ENCODE peak calls at places on chromosomes 12 and 14, in four cellular contexts. V is mesendoderm, G is H9, Q is H1. U is an unnamed sample.

GRCh38 chr12:53591301-53592206 is 34.6 kb downstream of the ATF7 start:
- DNase-seq in V (no peak), G (no peak), Q (no peak), U (no peak)

GRCh38 chr14:86796221-86797074 is 1196.5 kb downstream of the GALC start:
- DNase-seq in V (no peak), G (no peak), Q (no peak), U (no peak)

GRCh38 chr14:27528328-27528727 is 930.5 kb upstream of the NOVA1 start:
- DNase-seq in V (peak; percentile 67), G (no peak), Q (no peak), U (peak; percentile 16)

GRCh38 chr12:117472983-117473382 is 111.6 kb upstream of the NOS1 start:
- DNase-seq in V (peak; percentile 80), G (peak; percentile 88), Q (peak; percentile 84), U (peak; percentile 33)

GRCh38 chr12:22537000-22537544 is 7.3 kb downstream of the C2CD5 start:
- DNase-seq in V (no peak), G (no peak), Q (no peak), U (no peak)

GRCh38 chr12:1544991-1545700 is 49.2 kb downstream of the FBXL14 start:
- DNase-seq in V (peak; percentile 33), G (no peak), Q (no peak), U (peak; percentile 31)

GRCh38 chr12:123573870-123574269 is 10.5 kb upstream of the TMED2 start:
- DNase-seq in V (no peak), G (no peak), Q (no peak), U (no peak)

GRCh38 chr12:3022411-3022810 is 54.8 kb upstream of the TSPAN9 start:
- DNase-seq in V (no peak), G (no peak), Q (no peak), U (no peak)

GRCh38 chr14:47917344-47917954 is 242.0 kb upstream of the MDGA2 start:
- DNase-seq in V (peak; percentile 70), G (peak; percentile 29), Q (peak; percentile 56), U (peak; percentile 62)

GRCh38 chr12:26112703-26113147 is 12.1 kb downstream of the BHLHE41 start:
- DNase-seq in V (peak; percentile 91), G (no peak), Q (no peak), U (peak; percentile 67)

GRCh38 chr14:92687681-92688433 is 60.6 kb downstream of the LGMN start:
- DNase-seq in V (peak; percentile 44), G (peak; percentile 53), Q (peak; percentile 63), U (no peak)

GRCh38 chr14:69183735-69184134 is 7.6 kb upstream of the EXD2 start:
- DNase-seq in V (peak; percentile 79), G (peak; percentile 75), Q (peak; percentile 51), U (no peak)

GRCh38 chr12:24240707-24241106 is 291.2 kb upstream of the SOX5 start:
- DNase-seq in V (no peak), G (no peak), Q (no peak), U (no peak)

GRCh38 chr12:1591543-1591942 is 2.8 kb downstream of the FBXL14 start:
- DNase-seq in V (peak; percentile 52), G (no peak), Q (no peak), U (no peak)

GRCh38 chr12:12240671-12241345 is 26.0 kb downstream of the LRP6 start:
- DNase-seq in V (no peak), G (no peak), Q (no peak), U (no peak)
- H3K79me2 ChIP-seq in V (peaks cover 61% of the 10 kb centered on the region), G (peaks cover 34% of the 10 kb centered on the region), Q (peaks cover 98% of the 10 kb centered on the region), U (no peaks in the 10 kb centered on the region)

DNA sequence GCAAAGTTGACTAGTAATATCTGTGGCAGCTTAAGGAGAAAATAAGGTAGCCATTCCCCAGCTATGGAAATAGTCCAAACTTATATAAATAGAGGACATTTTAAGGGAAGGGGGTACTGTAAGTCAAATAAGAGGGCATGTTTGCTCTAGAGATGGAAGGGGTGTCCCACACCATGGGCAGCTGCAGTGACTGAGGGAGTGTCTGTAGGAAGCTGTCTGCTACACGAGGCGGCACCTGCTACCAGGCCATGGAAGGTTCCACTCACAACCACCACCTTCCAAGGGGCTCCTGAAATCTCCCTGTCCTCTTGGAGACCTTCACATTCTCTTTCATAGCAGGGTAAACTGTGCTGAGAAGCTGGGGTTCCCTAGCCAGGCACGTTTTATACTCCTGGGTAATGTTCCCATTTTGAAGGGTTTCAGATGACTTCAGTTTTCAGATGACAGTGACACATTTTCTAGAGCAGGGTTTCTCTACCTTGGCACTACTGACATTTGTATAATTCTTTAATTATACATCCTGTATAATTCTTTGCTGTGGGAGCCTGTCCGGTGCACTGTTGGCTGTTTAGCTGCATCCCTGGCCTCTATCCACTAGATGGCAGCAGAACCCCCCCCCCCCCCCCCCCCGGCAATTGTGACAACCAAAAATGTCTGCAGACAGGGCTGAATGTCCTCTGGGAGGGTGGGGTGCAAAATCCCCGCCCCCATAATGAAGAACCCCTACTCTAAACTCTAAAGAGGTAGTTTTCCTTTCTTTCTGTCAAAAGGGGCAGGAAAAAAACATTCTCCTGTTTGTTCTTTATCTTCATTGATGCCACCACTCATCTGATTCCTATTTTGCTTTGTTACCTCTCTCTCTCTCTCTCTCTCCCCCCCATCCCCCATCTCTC is 11.6 kb upstream of the SMCO2 start:
- DNase-seq in V (no peak), G (no peak), Q (no peak), U (no peak)
- H4K8ac ChIP-seq in V (no peak overlapping the region), G (no peak overlapping the region), Q (no peak overlapping the region), U (no peak overlapping the region)

DNA sequence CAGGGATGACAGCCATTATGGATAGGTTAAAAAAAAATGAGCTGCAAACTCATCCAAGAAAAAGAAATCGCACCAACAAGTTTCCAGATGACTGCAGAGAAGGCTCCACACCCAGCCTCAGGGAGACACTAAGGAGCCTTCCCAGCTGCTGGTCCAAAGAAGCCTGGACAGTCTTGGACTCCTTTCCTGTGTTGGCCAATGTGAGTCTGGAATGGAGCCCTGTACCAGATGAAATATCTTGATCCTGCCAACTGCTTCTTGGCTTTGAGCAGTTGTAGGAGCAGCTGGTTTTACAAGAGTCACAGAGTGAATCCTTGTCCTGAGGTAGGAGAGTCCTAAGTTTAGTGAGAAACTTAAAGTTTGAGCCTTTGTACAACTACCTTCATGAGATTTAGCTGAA is 44.4 kb downstream of the SLC38A1 start:
- DNase-seq in V (no peak), G (no peak), Q (no peak), U (no peak)
- H3K79me2 ChIP-seq in V (peaks cover 36% of the 10 kb centered on the region), G (no peaks in the 10 kb centered on the region), Q (peaks cover 96% of the 10 kb centered on the region), U (peaks cover 7% of the 10 kb centered on the region)

GRCh38 chr14:77025744-77026165 is 2.8 kb downstream of the IRF2BPL start:
- DNase-seq in V (no peak), G (no peak), Q (no peak), U (peak; percentile 42)
- H4K8ac ChIP-seq in V (no peak overlapping the region), G (no peak overlapping the region), Q (peak overlapping the region; percentile 91), U (peak overlapping the region; percentile 80)

GRCh38 chr12:29695026-29695425 is 88.7 kb downstream of the TMTC1 start:
- DNase-seq in V (peak; percentile 88), G (no peak), Q (no peak), U (no peak)
- H3K79me2 ChIP-seq in V (no peaks in the 10 kb centered on the region), G (no peaks in the 10 kb centered on the region), Q (no peaks in the 10 kb centered on the region), U (no peaks in the 10 kb centered on the region)

GRCh38 chr12:6961695-6962284 is 8.7 kb downstream of the PHB2 start:
- DNase-seq in V (peak; percentile 97), G (peak; percentile 92), Q (peak; percentile 79), U (peak; percentile 69)

GRCh38 chr12:6963016-6963731 is 7.3 kb downstream of the PHB2 start:
- DNase-seq in V (peak; percentile 86), G (peak; percentile 96), Q (peak; percentile 91), U (peak; percentile 87)

GRCh38 chr12:6963741-6964446 is 6.6 kb downstream of the PHB2 start:
- DNase-seq in V (no peak), G (peak; percentile 49), Q (no peak), U (no peak)

GRCh38 chr12:6961278-6961694 is 9.2 kb downstream of the PHB2 start:
- DNase-seq in V (no peak), G (no peak), Q (no peak), U (peak; percentile 69)

DNA sequence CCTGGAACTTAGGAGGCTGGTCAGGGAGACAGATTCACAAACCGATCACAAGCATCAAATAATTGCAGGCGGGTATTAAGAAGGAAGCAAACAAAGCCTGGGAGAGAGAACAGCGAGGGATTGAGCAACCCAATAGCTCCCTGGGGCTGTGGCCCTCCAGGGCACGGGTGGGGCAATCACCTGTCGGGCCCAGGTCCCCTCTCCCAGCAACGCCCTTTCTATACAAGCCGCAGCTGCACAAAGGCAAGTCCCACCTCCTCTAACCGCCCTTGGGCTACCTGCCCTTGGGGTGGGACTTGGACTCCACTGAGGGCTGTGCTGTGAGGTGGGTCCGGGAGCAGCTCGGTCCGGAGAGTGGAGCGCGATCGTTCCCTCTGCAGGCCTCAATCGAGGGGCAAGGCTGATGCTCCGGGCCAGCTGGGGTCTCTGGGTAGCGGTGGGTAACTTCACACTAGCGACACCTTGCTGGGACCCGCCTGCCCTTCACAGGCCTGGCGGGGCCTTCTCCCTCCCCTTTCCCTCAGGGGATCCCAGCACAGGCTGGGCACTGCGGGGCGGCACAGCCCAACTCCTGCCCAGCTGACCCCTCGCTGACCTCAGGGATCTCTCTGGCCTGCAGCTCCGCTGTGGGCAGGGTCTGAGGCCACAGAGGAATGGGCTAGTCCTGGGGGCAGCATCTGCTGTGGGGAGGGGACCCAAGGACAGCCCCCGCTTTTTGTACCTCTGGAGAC is 8.0 kb downstream of the PHB2 start:
- DNase-seq in V (peak; percentile 64), G (peak; percentile 81), Q (peak; percentile 82), U (peak; percentile 94)
- H4K8ac ChIP-seq in V (peak overlapping the region; percentile 6), G (no peak overlapping the region), Q (peak overlapping the region; percentile 72), U (peak overlapping the region; percentile 87)

GRCh38 chr12:12236896-12237295 is 29.9 kb downstream of the LRP6 start:
- DNase-seq in V (peak; percentile 64), G (no peak), Q (no peak), U (no peak)
- H3K79me2 ChIP-seq in V (peaks cover 70% of the 10 kb centered on the region), G (peaks cover 39% of the 10 kb centered on the region), Q (peaks cover 98% of the 10 kb centered on the region), U (peaks cover 2% of the 10 kb centered on the region)

DNA sequence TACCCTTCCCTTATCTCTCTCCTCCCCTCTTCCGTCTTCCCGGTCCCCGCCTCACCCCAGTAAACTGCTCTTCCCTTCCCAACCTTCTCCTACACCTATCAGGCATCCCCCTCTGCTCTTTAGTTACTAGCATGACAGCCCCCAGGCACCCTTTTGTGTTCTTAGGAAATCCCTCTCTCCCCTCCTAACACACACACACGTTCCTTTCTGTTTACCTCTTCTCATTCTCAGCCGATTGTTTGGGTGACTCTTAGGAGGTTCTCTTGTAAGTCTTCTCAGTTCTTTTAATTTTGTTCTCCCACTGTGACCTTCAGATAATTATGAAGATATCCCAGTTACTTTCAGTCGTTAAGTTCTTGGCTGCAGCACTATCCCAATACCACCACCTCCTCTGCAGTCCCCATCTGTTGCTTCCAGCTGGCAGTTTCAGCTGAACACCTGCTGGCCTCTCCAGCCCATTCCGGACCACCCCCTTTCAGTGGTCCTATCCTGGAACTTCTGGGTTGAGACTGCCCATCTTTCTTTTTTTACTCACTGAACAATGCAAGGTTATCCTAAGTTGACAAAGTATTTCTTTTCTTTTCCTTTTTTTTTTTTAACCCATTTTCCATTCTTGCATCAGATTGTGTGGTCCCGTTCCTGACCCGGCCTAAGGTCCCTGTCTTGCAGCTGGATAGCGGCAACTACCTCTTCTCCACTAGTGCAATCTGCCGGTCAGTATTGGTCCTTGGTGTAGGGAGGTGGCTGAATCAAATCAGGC is 709 bp downstream of the MARS1 start:
- DNase-seq in V (peak; percentile 25), G (no peak), Q (no peak), U (no peak)
- H4K8ac ChIP-seq in V (no peak overlapping the region), G (no peak overlapping the region), Q (peak overlapping the region; percentile 98), U (peak overlapping the region; percentile 69)

U was measured in trophoblast cell.